ENCODE peak calls at places on chromosomes 16 and 17, in four cellular contexts. L is ovary; R is GDM1; I is activated CD8-positive, alpha-beta T cell treated with anti-CD3 and anti-CD28 coated beads for 36 hours. B is an unnamed sample.

GRCh38 chr16:71542377-71542776 is 16.2 kb downstream of the CHST4 start:
- DNase-seq in L (no peak), R (peak), I (peak), B (no peak)

GRCh38 chr17:32882734-32883133 is 5.8 kb upstream of the MYO1D start:
- DNase-seq in L (no peak), R (no peak), I (peak), B (no peak)

GRCh38 chr17:50283246-50283645 is 9.0 kb downstream of the TMEM92 start:
- DNase-seq in L (no peak), R (no peak), I (peak), B (no peak)

GRCh38 chr17:42518046-42518754 is 17.8 kb upstream of the NAGLU start:
- DNase-seq in L (peak), R (peak), I (no peak), B (peak)

GRCh38 chr16:19361587-19361986 is 56.1 kb upstream of the TMC5 start:
- DNase-seq in L (no peak), R (no peak), I (no peak), B (no peak)

GRCh38 chr17:80367510-80367909 is 47.5 kb upstream of the ENDOV start:
- DNase-seq in L (no peak), R (no peak), I (no peak), B (no peak)

GRCh38 chr17:21467739-21468490 is 91.8 kb downstream of the KCNJ12 start:
- DNase-seq in L (no peak), R (no peak), I (no peak), B (no peak)

GRCh38 chr17:74641224-74641948 is 17.8 kb upstream of the CD300E start:
- DNase-seq in L (no peak), R (no peak), I (no peak), B (no peak)

GRCh38 chr17:83193336-83194188 is 114.2 kb downstream of the METRNL start:
- DNase-seq in L (no peak), R (no peak), I (peak), B (peak)

GRCh38 chr16:85798901-85799496 is 345 bp downstream of the EMC8 start:
- DNase-seq in L (no peak), R (no peak), I (peak), B (peak)

GRCh38 chr17:39601758-39602532 is 5.8 kb downstream of the NEUROD2 start:
- DNase-seq in L (no peak), R (no peak), I (no peak), B (no peak)

GRCh38 chr17:32266389-32267269 is 997 bp downstream of the RHBDL3 start:
- DNase-seq in L (no peak), R (no peak), I (peak), B (peak)

GRCh38 chr17:44555056-44555455 is 2.2 kb upstream of the FZD2 start:
- DNase-seq in L (no peak), R (no peak), I (no peak), B (no peak)

GRCh38 chr16:89060207-89060794 is 33.4 kb upstream of the ACSF3 start:
- DNase-seq in L (no peak), R (no peak), I (peak), B (no peak)